ENCODE peak calls at places on chromosomes 12 and 14, in six cellular contexts. X is fibroblast of mammary gland, O is fibroblast of lung, K is cardiac fibroblast, B is tibial artery, L is lower lobe of right lung. V is an unnamed sample.

GRCh38 chr14:94548999-94549985 is 11.9 kb upstream of the SERPINA4 start:
- DNase-seq in X (peak; percentile 49), B (peak; percentile 45), K (peak; percentile 66), L (peak; percentile 70), O (peak; percentile 25), V (peak; percentile 1)

GRCh38 chr12:52198454-52199215 is 6.8 kb upstream of the KRT80 start:
- DNase-seq in K (peak; percentile 47), L (peak; percentile 73), X (no peak), O (no peak), B (peak; percentile 52), V (no peak)

GRCh38 chr14:31441273-31442110 is 15.8 kb downstream of the DTD2 start:
- DNase-seq in B (no peak), O (peak; percentile 92), L (no peak), X (peak; percentile 46), K (peak; percentile 86), V (peak; percentile 27)

GRCh38 chr12:2152134-2152533 is 99.3 kb downstream of the CACNA1C start:
- DNase-seq in B (no peak), K (no peak), L (no peak), X (no peak), O (no peak), V (no peak)

GRCh38 chr12:11067514-11067913 is 5.4 kb upstream of the TAS2R46 start:
- DNase-seq in B (no peak), L (no peak), O (peak; percentile 57), X (peak; percentile 56), K (peak; percentile 71), V (peak; percentile 20)

GRCh38 chr12:131116437-131117117 is 162.9 kb downstream of the ADGRD1 start:
- DNase-seq in X (peak; percentile 43), K (peak; percentile 44), B (peak; percentile 55), L (peak; percentile 28), O (no peak), V (no peak)

GRCh38 chr14:71322660-71323250 is 415.5 kb downstream of the PCNX1 start:
- DNase-seq in L (no peak), B (no peak), O (peak; percentile 56), X (peak; percentile 71), K (peak; percentile 79), V (peak; percentile 25)

GRCh38 chr14:92684801-92685560 is 63.4 kb downstream of the LGMN start:
- DNase-seq in L (no peak), O (no peak), X (no peak), B (no peak), K (no peak), V (no peak)

GRCh38 chr12:58051378-58051777 is 110.0 kb downstream of the ATP23 start:
- DNase-seq in B (no peak), X (no peak), L (no peak), O (no peak), K (no peak), V (no peak)

GRCh38 chr14:68841030-68841809 is 48.4 kb upstream of the ZFP36L1 start:
- DNase-seq in O (peak; percentile 69), B (no peak), L (no peak), K (peak; percentile 49), X (peak; percentile 38), V (peak; percentile 20)

GRCh38 chr12:66819587-66819986 is 140.7 kb upstream of the GRIP1 start:
- DNase-seq in X (no peak), L (no peak), O (no peak), K (no peak), B (no peak), V (no peak)

GRCh38 chr14:31336646-31337045 is 83.7 kb downstream of the HEATR5A start:
- DNase-seq in X (peak; percentile 67), K (peak; percentile 66), O (no peak), B (no peak), L (no peak), V (no peak)

GRCh38 chr14:22537436-22538310 is 51.4 kb downstream of the DAD1 start:
- DNase-seq in K (no peak), X (no peak), B (no peak), L (no peak), O (no peak), V (no peak)

GRCh38 chr12:109715310-109716091 is 1.9 kb downstream of the FAM222A start:
- DNase-seq in O (no peak), B (no peak), X (no peak), L (no peak), K (no peak), V (no peak)

GRCh38 chr12:84502180-84502857 is 410.3 kb downstream of the SLC6A15 start:
- DNase-seq in K (no peak), O (peak; percentile 2), X (no peak), B (no peak), L (no peak), V (no peak)

GRCh38 chr14:55754471-55754870 is 174.5 kb downstream of the KTN1 start:
- DNase-seq in O (no peak), X (no peak), L (no peak), B (no peak), K (no peak), V (no peak)

GRCh38 chr14:73753043-73753886 is 39.1 kb upstream of the PNMA1 start:
- DNase-seq in O (no peak), X (no peak), B (peak; percentile 72), L (no peak), K (peak; percentile 61), V (no peak)

GRCh38 chr14:22472935-22473854 is 115.8 kb downstream of the DAD1 start:
- DNase-seq in X (peak; percentile 60), K (peak; percentile 71), O (no peak), B (peak; percentile 53), L (no peak), V (no peak)

GRCh38 chr12:70245458-70245857 is 2.2 kb downstream of the CNOT2 start:
- DNase-seq in X (no peak), O (no peak), K (no peak), B (no peak), L (no peak), V (no peak)
- H3K4me3 ChIP-seq in X (no peak overlapping the region), O (no peak overlapping the region), K (no peak overlapping the region), B (no peak overlapping the region), L (peak overlapping the region; percentile 86), V (peak overlapping the region; percentile 91)

DNA sequence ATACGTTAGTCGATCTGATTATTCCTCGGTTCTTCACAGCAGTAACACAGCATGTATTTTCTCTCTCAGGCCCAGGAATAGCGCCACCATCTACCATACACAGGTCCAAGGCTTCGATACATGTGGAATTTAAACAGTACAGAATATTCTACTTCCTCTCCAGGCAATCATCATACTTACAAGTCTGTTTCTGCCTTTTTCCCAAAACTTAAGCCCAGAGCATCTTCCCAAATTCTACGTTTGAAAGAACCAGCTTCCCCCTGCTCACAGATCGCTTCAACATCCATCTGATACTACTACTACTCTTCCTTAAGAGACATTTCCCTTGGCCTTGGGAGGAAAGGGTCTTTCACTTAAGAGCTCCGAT is 626 bp downstream of the TXNDC16 start:
- DNase-seq in K (peak; percentile 59), X (peak; percentile 54), B (no peak), O (peak; percentile 30), L (no peak), V (peak; percentile 6)
- TF ChIP-seq CTCF in K (peak; percentile 43), X (peak; percentile 49), B (no peak), O (peak; percentile 44), L (no peak), V (peak; percentile 37)

DNA sequence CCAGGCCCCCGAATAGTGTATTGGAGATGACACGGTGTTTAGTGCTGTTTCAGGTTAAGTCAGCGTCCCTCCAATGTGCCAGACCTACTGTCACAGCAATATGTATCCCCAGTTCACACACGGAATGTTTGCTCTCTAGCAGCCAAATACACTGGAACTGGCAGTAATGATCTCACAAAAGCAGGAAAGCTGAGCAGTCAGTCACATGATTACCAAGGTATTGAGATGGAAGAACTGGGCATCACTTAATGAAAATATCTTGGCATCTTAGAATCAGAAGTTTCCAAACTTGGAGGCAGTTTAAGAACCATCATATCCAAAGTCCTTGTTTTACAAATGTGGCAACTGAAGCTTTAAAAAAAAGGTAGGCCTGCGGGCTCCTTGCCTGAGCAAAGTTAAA is 23.3 kb downstream of the NINJ2 start:
- DNase-seq in L (no peak), O (no peak), B (no peak), X (no peak), K (no peak), V (no peak)
- H3K4me3 ChIP-seq in L (no peak overlapping the region), O (no peak overlapping the region), B (no peak overlapping the region), X (no peak overlapping the region), K (no peak overlapping the region), V (no peak overlapping the region)

DNA sequence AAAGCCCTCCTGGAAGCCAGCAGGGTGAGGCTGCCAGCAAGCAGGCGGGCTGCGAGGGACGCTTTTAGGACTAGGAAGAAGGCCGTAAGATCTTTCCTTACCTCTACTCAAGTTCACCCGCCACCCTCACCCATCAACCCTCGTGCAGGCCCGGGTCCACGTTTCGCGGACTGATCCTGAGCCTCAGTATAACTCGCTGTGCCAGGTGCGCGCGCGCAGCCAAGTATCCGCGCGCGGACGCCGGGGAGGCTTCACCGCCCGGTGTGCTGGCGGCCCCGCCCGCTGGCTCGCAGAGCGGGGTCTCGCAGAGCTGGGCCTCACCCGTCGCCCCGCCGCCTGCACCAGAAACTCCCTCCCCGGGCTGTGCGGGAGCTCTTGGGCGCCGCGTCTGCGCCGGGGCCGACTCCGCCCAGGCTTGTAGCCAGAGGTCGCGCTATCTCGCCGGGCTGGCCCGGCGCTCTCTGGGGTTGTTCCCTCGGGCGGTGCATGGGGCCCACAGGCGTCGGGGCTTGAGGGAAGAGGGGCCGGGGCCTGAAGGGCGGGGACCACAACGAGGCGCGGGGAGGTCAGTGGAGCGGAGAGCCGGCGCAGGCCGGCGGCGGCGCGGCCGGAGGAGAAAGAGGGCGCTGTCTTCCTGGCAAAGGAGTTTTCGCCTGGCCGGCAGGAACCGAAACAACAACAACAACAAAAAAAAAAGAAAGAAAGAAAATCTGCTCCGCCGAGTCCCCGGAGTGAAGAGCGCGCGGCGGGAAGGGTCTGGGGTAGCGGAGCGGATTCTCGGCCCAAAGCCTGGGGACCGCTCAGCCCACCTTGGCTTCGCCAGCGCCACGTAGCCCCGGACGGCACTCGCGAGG is 7.7 kb upstream of the SIX1 start:
- DNase-seq in L (peak; percentile 69), B (no peak), O (peak; percentile 68), X (peak; percentile 69), K (peak; percentile 76), V (no peak)
- TF ChIP-seq CTCF in L (peak; percentile 45), B (peak; percentile 33), O (peak; percentile 49), X (peak; percentile 31), K (peak; percentile 48), V (peak; percentile 53)

GRCh38 chr12:124213606-124214347 is 81.1 kb upstream of the RFLNA start:
- DNase-seq in B (no peak), O (peak; percentile 79), X (peak; percentile 2), K (peak; percentile 26), L (no peak), V (no peak)
- H3K4me3 ChIP-seq in B (no peak overlapping the region), O (no peak overlapping the region), X (no peak overlapping the region), K (no peak overlapping the region), L (no peak overlapping the region), V (no peak overlapping the region)

GRCh38 chr12:106345739-106346138 is 11.8 kb upstream of the POLR3B start:
- DNase-seq in L (no peak), X (peak; percentile 49), B (no peak), K (peak; percentile 71), O (peak; percentile 64), V (peak; percentile 42)
- TF ChIP-seq CTCF in L (peak; percentile 44), X (peak; percentile 28), B (peak; percentile 10), K (peak; percentile 51), O (peak; percentile 53), V (peak; percentile 51)

GRCh38 chr12:98275131-98275475 is 240.3 kb upstream of the TMPO start:
- DNase-seq in B (no peak), L (no peak), O (no peak), K (no peak), X (no peak), V (no peak)

GRCh38 chr12:98274430-98275130 is 240.8 kb upstream of the TMPO start:
- DNase-seq in L (no peak), O (no peak), X (no peak), K (no peak), B (no peak), V (no peak)
- H3K4me3 ChIP-seq in L (no peak overlapping the region), O (no peak overlapping the region), X (no peak overlapping the region), K (no peak overlapping the region), B (no peak overlapping the region), V (no peak overlapping the region)